ENCODE peak calls at places on chromosomes 13 and 19, in seven cellular contexts. L, X, Y, U, R, Q and T are unnamed samples.
A peak's percentile ranks its signal among the peaks of the same experiment; 100 is the strongest.

GRCh38 chr19:35641515-35642151 is at the start of gene ETV2:
- DNase-seq in L (no peak), X (peak; percentile 42), Y (peak; percentile 89), U (peak; percentile 86), R (no peak), Q (no peak), T (peak; percentile 35)

GRCh38 chr19:34480971-34481821 is at the start of gene WTIP:
- DNase-seq in L (peak; percentile 89), X (peak; percentile 88), Y (peak; percentile 74), U (peak; percentile 95), R (peak; percentile 44), Q (no peak), T (peak; percentile 87)

GRCh38 chr19:9836021-9836420 is 903 bp downstream of the PIN1 start:
- DNase-seq in L (no peak), X (peak; percentile 43), Y (no peak), U (no peak), R (no peak), Q (no peak), T (peak; percentile 44)

GRCh38 chr13:43364210-43365041 is 341.0 kb downstream of the DNAJC15 start:
- DNase-seq in L (no peak), X (peak; percentile 70), Y (no peak), U (no peak), R (no peak), Q (no peak), T (peak; percentile 88)

GRCh38 chr13:97496511-97496910 is 62.5 kb downstream of the RAP2A start:
- DNase-seq in L (no peak), X (no peak), Y (no peak), U (peak; percentile 61), R (no peak), Q (no peak), T (peak; percentile 43)

GRCh38 chr13:22927008-22927393 is 253.8 kb upstream of the SGCG start:
- DNase-seq in L (no peak), X (no peak), Y (no peak), U (no peak), R (no peak), Q (no peak), T (no peak)

GRCh38 chr13:21310220-21310619 is 133.8 kb downstream of the MRPL57 start:
- DNase-seq in L (no peak), X (no peak), Y (no peak), U (no peak), R (peak; percentile 84), Q (no peak), T (peak; percentile 24)

GRCh38 chr19:55553217-55554182 is 8.2 kb upstream of the SBK3 start:
- DNase-seq in L (no peak), X (no peak), Y (no peak), U (peak; percentile 35), R (no peak), Q (no peak), T (peak; percentile 9)

GRCh38 chr19:53865918-53866696 is 1.6 kb upstream of the MYADM start:
- DNase-seq in L (peak; percentile 79), X (peak; percentile 39), Y (peak; percentile 78), U (peak; percentile 86), R (peak; percentile 85), Q (no peak), T (peak; percentile 79)

GRCh38 chr13:38664920-38665319 is 22.0 kb upstream of the FREM2 start:
- DNase-seq in L (no peak), X (no peak), Y (no peak), U (no peak), R (no peak), Q (no peak), T (no peak)

GRCh38 chr13:98890920-98891319 is 86.9 kb downstream of the DOCK9 start:
- DNase-seq in L (no peak), X (no peak), Y (peak; percentile 57), U (peak; percentile 55), R (no peak), Q (no peak), T (no peak)

GRCh38 chr13:110553417-110553816 is 8.1 kb downstream of the RAB20 start:
- DNase-seq in L (no peak), X (no peak), Y (no peak), U (no peak), R (no peak), Q (no peak), T (no peak)

GRCh38 chr13:39062004-39062403 is 23.7 kb downstream of the NHLRC3 start:
- DNase-seq in L (no peak), X (no peak), Y (no peak), U (no peak), R (no peak), Q (no peak), T (no peak)

GRCh38 chr13:77519808-77520207 is 15.7 kb upstream of the SCEL start:
- DNase-seq in L (no peak), X (no peak), Y (no peak), U (no peak), R (no peak), Q (no peak), T (no peak)

GRCh38 chr13:46544811-46545210 is 8.2 kb upstream of the LRCH1 start:
- DNase-seq in L (no peak), X (no peak), Y (no peak), U (no peak), R (no peak), Q (no peak), T (no peak)

GRCh38 chr19:1967087-1967608 is 26.2 kb downstream of the CSNK1G2 start:
- DNase-seq in L (no peak), X (no peak), Y (no peak), U (no peak), R (no peak), Q (no peak), T (no peak)
- H3K18ac ChIP-seq in L (peak overlapping the region; percentile 28), X (no peak overlapping the region), Y (no peak overlapping the region), U (no peak overlapping the region), R (no peak overlapping the region), Q (no peak overlapping the region), T (no peak overlapping the region)

GRCh38 chr13:94483970-94484369 is 4.5 kb upstream of the DCT start:
- DNase-seq in L (no peak), X (peak; percentile 17), Y (no peak), U (no peak), R (no peak), Q (no peak), T (no peak)
- H2BK5ac ChIP-seq in L (no peak overlapping the region), X (no peak overlapping the region), Y (no peak overlapping the region), U (no peak overlapping the region), R (no peak overlapping the region), Q (no peak overlapping the region), T (peak overlapping the region; percentile 26)

GRCh38 chr19:39426170-39426569 is 9.6 kb downstream of the RPS16 start:
- DNase-seq in L (no peak), X (no peak), Y (no peak), U (no peak), R (no peak), Q (no peak), T (peak; percentile 39)
- H3K9ac ChIP-seq in L (no peak overlapping the region), X (no peak overlapping the region), Y (no peak overlapping the region), U (no peak overlapping the region), R (no peak overlapping the region), Q (no peak overlapping the region), T (no peak overlapping the region)

GRCh38 chr19:57110592-57111328 is 9.0 kb upstream of the USP29 start:
- DNase-seq in L (no peak), X (no peak), Y (no peak), U (no peak), R (no peak), Q (no peak), T (peak; percentile 1)
- H3K18ac ChIP-seq in L (no peak overlapping the region), X (no peak overlapping the region), Y (no peak overlapping the region), U (no peak overlapping the region), R (no peak overlapping the region), Q (no peak overlapping the region), T (no peak overlapping the region)

GRCh38 chr19:47704656-47705055 is 8.6 kb upstream of the EHD2 start:
- DNase-seq in L (no peak), X (no peak), Y (no peak), U (no peak), R (no peak), Q (no peak), T (no peak)
- H2BK5ac ChIP-seq in L (no peak overlapping the region), X (peak overlapping the region; percentile 81), Y (no peak overlapping the region), U (no peak overlapping the region), R (no peak overlapping the region), Q (no peak overlapping the region), T (no peak overlapping the region)

GRCh38 chr19:56567274-56568120 is at the start of gene ZNF470:
- DNase-seq in L (peak; percentile 88), X (peak; percentile 87), Y (peak; percentile 93), U (peak; percentile 96), R (peak; percentile 92), Q (peak; percentile 44), T (peak; percentile 93)
- H3K9ac ChIP-seq in L (peak within 1 kb of the TSS; percentile 99), X (peak within 1 kb of the TSS; percentile 94), Y (peak within 1 kb of the TSS; percentile 74), U (peak within 1 kb of the TSS; percentile 84), R (peak within 1 kb of the TSS; percentile 82), Q (peak within 1 kb of the TSS; percentile 34), T (peak within 1 kb of the TSS; percentile 93)

GRCh38 chr13:111633401-111633800 is 313.0 kb downstream of the TEX29 start:
- DNase-seq in L (no peak), X (no peak), Y (no peak), U (no peak), R (no peak), Q (no peak), T (no peak)
- H3K18ac ChIP-seq in L (no peak overlapping the region), X (no peak overlapping the region), Y (no peak overlapping the region), U (no peak overlapping the region), R (no peak overlapping the region), Q (no peak overlapping the region), T (no peak overlapping the region)